ENCODE peak calls at places on chromosomes 7 and 10, in five cellular contexts. I, M, K, C and P are unnamed samples.

GRCh38 chr10:103197891-103198290 is 4.8 kb upstream of the NT5C2 start:
- DNase-seq in I (no peak), M (no peak), K (no peak), C (no peak), P (no peak)

GRCh38 chr7:130400120-130400572 is 19.9 kb downstream of the CPA1 start:
- DNase-seq in I (no peak), M (no peak), K (no peak), C (no peak), P (no peak)

GRCh38 chr10:99347672-99348071 is 18.5 kb downstream of the CNNM1 start:
- DNase-seq in I (no peak), M (no peak), K (no peak), C (no peak), P (no peak)

GRCh38 chr10:3786295-3786981 is 1.4 kb upstream of the KLF6 start:
- DNase-seq in I (no peak), M (peak), K (peak), C (no peak), P (no peak)

GRCh38 chr7:44637788-44638594 is 31.6 kb downstream of the OGDH start:
- DNase-seq in I (no peak), M (peak), K (peak), C (no peak), P (peak)

GRCh38 chr7:94022550-94022949 is 18.4 kb upstream of the BET1 start:
- DNase-seq in I (no peak), M (no peak), K (peak), C (no peak), P (no peak)

GRCh38 chr10:35606423-35606822 is 1.3 kb downstream of the GJD4 start:
- DNase-seq in I (no peak), M (no peak), K (no peak), C (no peak), P (no peak)

GRCh38 chr7:11261470-11261869 is 287.8 kb downstream of the PHF14 start:
- DNase-seq in I (no peak), M (no peak), K (peak), C (no peak), P (no peak)

GRCh38 chr10:58486821-58487220 is 25.9 kb upstream of the BICC1 start:
- DNase-seq in I (no peak), M (no peak), K (peak), C (no peak), P (no peak)

GRCh38 chr7:116801092-116801710 is 61.2 kb upstream of the CAPZA2 start:
- DNase-seq in I (no peak), M (no peak), K (peak), C (no peak), P (peak)

GRCh38 chr7:45184326-45185027 is 26.9 kb downstream of the RAMP3 start:
- DNase-seq in I (no peak), M (no peak), K (no peak), C (no peak), P (no peak)

GRCh38 chr10:1513221-1513620 is 224.1 kb downstream of the ADARB2 start:
- DNase-seq in I (no peak), M (no peak), K (no peak), C (no peak), P (no peak)

GRCh38 chr7:29375641-29376562 is 181.3 kb downstream of the CHN2 start:
- DNase-seq in I (no peak), M (no peak), K (peak), C (no peak), P (peak)

GRCh38 chr7:151838072-151838471 is 38.8 kb downstream of the PRKAG2 start:
- DNase-seq in I (no peak), M (no peak), K (no peak), C (no peak), P (no peak)

GRCh38 chr10:84548869-84549268 is 220.5 kb downstream of the CCSER2 start:
- DNase-seq in I (no peak), M (no peak), K (no peak), C (no peak), P (no peak)

GRCh38 chr10:110495731-110496552 is 1.8 kb upstream of the DUSP5 start:
- DNase-seq in I (peak), M (peak), K (peak), C (no peak), P (no peak)

GRCh38 chr7:18768256-18768655 is 272.7 kb downstream of the HDAC9 start:
- DNase-seq in I (no peak), M (no peak), K (no peak), C (no peak), P (no peak)